ENCODE peak calls at places on chromosome 22, in eight cellular contexts. I is fibroblast of mammary gland; X is naive thymus-derived CD4-positive, alpha-beta T cell; F is uterus; H is colonic mucosa; B is NB4; P is dorsolateral prefrontal cortex; Z is mammary epithelial cell. G is an unnamed sample.

GRCh38 chr22:22547692-22548348 is 11.2 kb downstream of the PRAME start:
- DNase-seq in F (no peak), B (peak; percentile 65), X (no peak), P (no peak), Z (no peak), I (no peak), H (no peak), G (no peak)

GRCh38 chr22:30004101-30004500 is 76.2 kb upstream of the HORMAD2 start:
- DNase-seq in I (no peak), H (no peak), Z (no peak), X (no peak), P (no peak), B (no peak), F (no peak), G (no peak)

GRCh38 chr22:25420471-25420924 is 144.0 kb upstream of the GRK3 start:
- DNase-seq in F (no peak), H (peak; percentile 27), P (no peak), I (no peak), B (peak; percentile 57), Z (no peak), X (no peak), G (no peak)

GRCh38 chr22:19869497-19870152 is 15.0 kb upstream of the GNB1L start:
- DNase-seq in F (no peak), B (no peak), X (peak; percentile 4), H (peak; percentile 17), I (no peak), P (peak; percentile 24), Z (no peak), G (no peak)

GRCh38 chr22:30305519-30305905 is 16.2 kb upstream of the CASTOR1 start:
- DNase-seq in B (peak; percentile 79), H (peak; percentile 73), I (peak; percentile 42), X (no peak), F (peak; percentile 73), P (no peak), Z (no peak), G (no peak)

GRCh38 chr22:20803696-20804324 is 29.9 kb downstream of the SERPIND1 start:
- DNase-seq in H (peak; percentile 36), I (peak; percentile 41), P (peak; percentile 66), Z (no peak), F (no peak), X (no peak), B (peak; percentile 56), G (no peak)

GRCh38 chr22:39350803-39351688 is 1.3 kb downstream of the SYNGR1 start:
- DNase-seq in B (no peak), P (no peak), X (no peak), Z (no peak), I (no peak), F (no peak), H (no peak), G (no peak)

GRCh38 chr22:29610780-29611179 is 7.3 kb downstream of the NF2 start:
- DNase-seq in X (no peak), F (no peak), Z (no peak), P (no peak), B (no peak), H (no peak), I (no peak), G (no peak)

GRCh38 chr22:19766506-19767426 is 6.2 kb downstream of the TBX1 start:
- DNase-seq in X (no peak), B (peak; percentile 91), Z (no peak), F (no peak), I (no peak), H (peak; percentile 60), P (no peak), G (no peak)

GRCh38 chr22:31846161-31847115 is 92.6 kb downstream of the DEPDC5 start:
- DNase-seq in P (no peak), X (no peak), F (no peak), I (peak; percentile 57), B (peak; percentile 11), H (no peak), Z (no peak), G (no peak)

GRCh38 chr22:23574877-23575276 is 5.2 kb downstream of the IGLL1 start:
- DNase-seq in Z (no peak), P (no peak), F (no peak), X (no peak), I (no peak), H (no peak), B (no peak), G (no peak)

GRCh38 chr22:33529424-33530113 is 390.7 kb downstream of the LARGE1 start:
- DNase-seq in H (no peak), F (peak; percentile 44), Z (no peak), I (peak; percentile 86), X (no peak), P (no peak), B (no peak), G (no peak)

GRCh38 chr22:37442537-37442936 is 15.3 kb upstream of the ELFN2 start:
- DNase-seq in P (no peak), F (no peak), H (no peak), Z (peak; percentile 67), I (peak; percentile 61), B (peak; percentile 49), X (no peak), G (no peak)

GRCh38 chr22:20647586-20648305 is 126.2 kb upstream of the SERPIND1 start:
- DNase-seq in I (no peak), Z (no peak), H (no peak), F (no peak), P (no peak), B (no peak), X (no peak), G (no peak)

GRCh38 chr22:28594784-28595324 is 84.8 kb downstream of the TTC28 start:
- DNase-seq in P (no peak), B (peak; percentile 63), H (no peak), X (no peak), I (peak; percentile 81), F (no peak), Z (peak; percentile 34), G (no peak)

GRCh38 chr22:25760848-25761595 is 19.0 kb downstream of the MYO18B start:
- DNase-seq in X (no peak), P (no peak), I (no peak), B (no peak), F (no peak), H (no peak), Z (no peak), G (no peak)

GRCh38 chr22:39135092-39135896 is 17.2 kb downstream of the CBX7 start:
- DNase-seq in B (peak; percentile 64), I (no peak), H (no peak), F (no peak), P (no peak), X (no peak), Z (peak; percentile 39), G (no peak)

GRCh38 chr22:20302438-20303228 is 17.2 kb downstream of the DGCR6L start:
- DNase-seq in H (no peak), Z (no peak), F (no peak), P (no peak), I (no peak), B (no peak), X (no peak), G (no peak)

GRCh38 chr22:40597541-40598453 is 38.7 kb downstream of the MRTFA start:
- DNase-seq in P (no peak), X (no peak), Z (peak; percentile 65), H (no peak), I (peak; percentile 28), F (no peak), B (no peak), G (no peak)

DNA sequence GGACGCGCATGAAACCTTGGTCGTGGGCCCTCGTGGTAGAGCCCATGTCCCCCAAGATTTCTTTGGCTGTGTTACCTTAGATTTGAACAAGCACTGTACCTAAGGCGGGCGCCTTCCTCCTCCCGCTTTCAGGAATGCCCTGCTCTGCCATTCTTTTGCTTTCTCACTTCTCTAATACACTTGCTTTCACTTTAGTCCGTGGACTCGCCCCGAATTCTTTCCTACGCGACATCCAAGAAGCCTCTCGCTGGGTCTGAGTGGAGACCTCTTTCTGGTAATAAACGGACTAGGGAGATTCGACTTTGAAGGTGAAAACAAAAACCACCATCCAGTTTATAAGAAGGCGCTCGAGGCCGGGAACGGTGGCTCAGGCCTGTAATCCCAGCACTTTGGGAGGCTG is 1.2 kb upstream of the NUP50 start:
- DNase-seq in B (no peak), F (no peak), Z (peak; percentile 26), X (no peak), P (no peak), H (peak; percentile 22), I (no peak), G (no peak)
- H3K4me3 ChIP-seq in B (peak overlapping the region; percentile 64), F (no peak overlapping the region), Z (peak overlapping the region; percentile 91), X (peak overlapping the region; percentile 81), P (peak overlapping the region; percentile 80), H (peak overlapping the region; percentile 90), I (peak overlapping the region; percentile 66), G (peak overlapping the region; percentile 84)

GRCh38 chr22:17941501-17942406 is 82.6 kb downstream of the MICAL3 start:
- DNase-seq in B (no peak), I (no peak), H (no peak), X (no peak), P (peak; percentile 55), Z (no peak), F (no peak), G (no peak)

GRCh38 chr22:17944205-17944725 is 80.1 kb downstream of the MICAL3 start:
- DNase-seq in F (no peak), B (no peak), H (no peak), X (no peak), I (no peak), P (no peak), Z (no peak), G (no peak)

GRCh38 chr22:17943533-17944204 is 80.7 kb downstream of the MICAL3 start:
- DNase-seq in F (no peak), H (peak; percentile 53), I (no peak), X (no peak), Z (no peak), B (no peak), P (no peak), G (no peak)

GRCh38 chr22:17945156-17945850 is 79.1 kb downstream of the MICAL3 start:
- DNase-seq in F (no peak), P (no peak), I (no peak), Z (no peak), X (no peak), H (no peak), B (no peak), G (no peak)

GRCh38 chr22:17942721-17943120 is 81.6 kb downstream of the MICAL3 start:
- DNase-seq in B (no peak), P (no peak), I (no peak), Z (no peak), F (no peak), X (no peak), H (no peak), G (no peak)
- H3K4me3 ChIP-seq in B (no peak overlapping the region), P (no peak overlapping the region), I (no peak overlapping the region), Z (no peak overlapping the region), F (no peak overlapping the region), X (no peak overlapping the region), H (no peak overlapping the region), G (no peak overlapping the region)

GRCh38 chr22:45784357-45785277 is 113.0 kb downstream of the ATXN10 start:
- DNase-seq in P (no peak), I (no peak), Z (no peak), H (no peak), X (no peak), B (no peak), F (no peak), G (no peak)
- H3K4me3 ChIP-seq in P (no peak overlapping the region), I (no peak overlapping the region), Z (no peak overlapping the region), H (no peak overlapping the region), X (no peak overlapping the region), B (no peak overlapping the region), F (no peak overlapping the region), G (no peak overlapping the region)

DNA sequence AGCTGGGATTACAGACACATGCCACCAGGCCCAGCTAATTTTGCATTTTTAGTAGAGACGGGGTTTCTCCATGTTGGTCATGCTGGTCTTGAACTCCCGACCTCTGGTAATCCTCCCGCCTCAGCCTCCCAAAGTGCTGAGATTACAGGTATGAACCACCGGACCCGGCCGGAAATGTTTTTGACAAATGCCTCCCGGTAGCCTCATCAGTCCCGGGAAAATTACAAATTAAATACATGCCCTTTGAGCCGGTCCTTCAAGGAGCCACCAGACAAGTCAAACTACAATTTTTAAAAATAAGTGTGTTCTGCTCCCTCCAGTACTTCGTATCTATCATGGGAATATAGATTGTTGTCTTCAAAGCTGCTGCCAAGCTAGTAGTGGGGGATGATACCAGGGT is 17.5 kb downstream of the WBP2NL start:
- DNase-seq in I (no peak), F (no peak), X (no peak), P (no peak), B (no peak), H (no peak), Z (no peak), G (no peak)
- H3K4me3 ChIP-seq in I (no peak overlapping the region), F (no peak overlapping the region), X (no peak overlapping the region), P (no peak overlapping the region), B (no peak overlapping the region), H (no peak overlapping the region), Z (no peak overlapping the region), G (no peak overlapping the region)